ENCODE peak calls at places on chromosomes 13 and 19, in four cellular contexts. One of them, this sample, is unnamed.
A peak's percentile ranks its signal among the peaks of the same experiment; 100 is the strongest.

GRCh38 chr13:25330541-25330940 is 29.1 kb downstream of the NUP58 start:
- DNase-seq in astrocyte of the spinal cord: no peak
- DNase-seq in epithelial cell of esophagus: peak; percentile 17
- DNase-seq in mucosa of descending colon: no peak
- DNase-seq in this sample: no peak

GRCh38 chr13:36207672-36208071 is 6.7 kb downstream of the SOHLH2 start:
- DNase-seq in astrocyte of the spinal cord: no peak
- DNase-seq in epithelial cell of esophagus: no peak
- DNase-seq in mucosa of descending colon: no peak
- DNase-seq in this sample: no peak

GRCh38 chr19:41299755-41300089 is 10.2 kb upstream of the CCDC97 start:
- DNase-seq in mucosa of descending colon: no peak
- DNase-seq in epithelial cell of esophagus: peak; percentile 14
- DNase-seq in astrocyte of the spinal cord: peak; percentile 91
- DNase-seq in this sample: no peak

GRCh38 chr19:2394054-2394668 is 33.2 kb downstream of the TIMM13 start:
- DNase-seq in epithelial cell of esophagus: no peak
- DNase-seq in mucosa of descending colon: no peak
- DNase-seq in astrocyte of the spinal cord: no peak
- DNase-seq in this sample: no peak

GRCh38 chr13:52599853-52600603 is 42.2 kb upstream of the HNRNPA1L2 start:
- DNase-seq in epithelial cell of esophagus: peak; percentile 21
- DNase-seq in mucosa of descending colon: no peak
- DNase-seq in astrocyte of the spinal cord: peak; percentile 33
- DNase-seq in this sample: no peak

GRCh38 chr13:110129539-110130186 is 177.3 kb downstream of the COL4A1 start:
- DNase-seq in astrocyte of the spinal cord: no peak
- DNase-seq in mucosa of descending colon: no peak
- DNase-seq in epithelial cell of esophagus: no peak
- DNase-seq in this sample: no peak

GRCh38 chr13:114019367-114019766 is 45.5 kb upstream of the C13orf46 start:
- DNase-seq in epithelial cell of esophagus: no peak
- DNase-seq in mucosa of descending colon: no peak
- DNase-seq in astrocyte of the spinal cord: no peak
- DNase-seq in this sample: no peak

GRCh38 chr13:32496574-32497160 is 41.9 kb downstream of the N4BP2L2 start:
- DNase-seq in astrocyte of the spinal cord: no peak
- DNase-seq in epithelial cell of esophagus: no peak
- DNase-seq in mucosa of descending colon: no peak
- DNase-seq in this sample: no peak

GRCh38 chr19:7901337-7901736 is 2.3 kb upstream of the MAP2K7 start:
- DNase-seq in mucosa of descending colon: no peak
- DNase-seq in epithelial cell of esophagus: no peak
- DNase-seq in astrocyte of the spinal cord: no peak
- DNase-seq in this sample: no peak

GRCh38 chr13:36057041-36057440 is 74.1 kb downstream of the DCLK1 start:
- DNase-seq in mucosa of descending colon: no peak
- DNase-seq in epithelial cell of esophagus: peak; percentile 8
- DNase-seq in astrocyte of the spinal cord: no peak
- DNase-seq in this sample: no peak

GRCh38 chr13:42174344-42175162 is 97.4 kb upstream of the AKAP11 start:
- DNase-seq in mucosa of descending colon: no peak
- DNase-seq in astrocyte of the spinal cord: no peak
- DNase-seq in epithelial cell of esophagus: no peak
- DNase-seq in this sample: no peak

GRCh38 chr13:53151692-53152421 is 123.2 kb downstream of the OLFM4 start:
- DNase-seq in mucosa of descending colon: no peak
- DNase-seq in epithelial cell of esophagus: peak; percentile 21
- DNase-seq in astrocyte of the spinal cord: no peak
- DNase-seq in this sample: peak; percentile 14

GRCh38 chr13:105464249-105464648 is 1071.2 kb downstream of the EFNB2 start:
- DNase-seq in epithelial cell of esophagus: peak; percentile 29
- DNase-seq in astrocyte of the spinal cord: peak; percentile 53
- DNase-seq in mucosa of descending colon: no peak
- DNase-seq in this sample: no peak

GRCh38 chr19:46611791-46612190 is 10.7 kb downstream of the CALM3 start:
- DNase-seq in astrocyte of the spinal cord: no peak
- DNase-seq in mucosa of descending colon: peak; percentile 42
- DNase-seq in epithelial cell of esophagus: no peak
- DNase-seq in this sample: no peak

GRCh38 chr13:114146173-114146572 is 13.8 kb upstream of the RASA3 start:
- DNase-seq in astrocyte of the spinal cord: no peak
- DNase-seq in mucosa of descending colon: peak; percentile 46
- DNase-seq in epithelial cell of esophagus: no peak
- DNase-seq in this sample: no peak

GRCh38 chr13:42484396-42484795 is 89.6 kb upstream of the TNFSF11 start:
- DNase-seq in astrocyte of the spinal cord: peak; percentile 48
- DNase-seq in epithelial cell of esophagus: peak; percentile 70
- DNase-seq in mucosa of descending colon: no peak
- DNase-seq in this sample: no peak

GRCh38 chr13:81636120-81636519 is 1295.2 kb upstream of the SPRY2 start:
- DNase-seq in mucosa of descending colon: no peak
- DNase-seq in epithelial cell of esophagus: no peak
- DNase-seq in astrocyte of the spinal cord: no peak
- DNase-seq in this sample: no peak

DNA sequence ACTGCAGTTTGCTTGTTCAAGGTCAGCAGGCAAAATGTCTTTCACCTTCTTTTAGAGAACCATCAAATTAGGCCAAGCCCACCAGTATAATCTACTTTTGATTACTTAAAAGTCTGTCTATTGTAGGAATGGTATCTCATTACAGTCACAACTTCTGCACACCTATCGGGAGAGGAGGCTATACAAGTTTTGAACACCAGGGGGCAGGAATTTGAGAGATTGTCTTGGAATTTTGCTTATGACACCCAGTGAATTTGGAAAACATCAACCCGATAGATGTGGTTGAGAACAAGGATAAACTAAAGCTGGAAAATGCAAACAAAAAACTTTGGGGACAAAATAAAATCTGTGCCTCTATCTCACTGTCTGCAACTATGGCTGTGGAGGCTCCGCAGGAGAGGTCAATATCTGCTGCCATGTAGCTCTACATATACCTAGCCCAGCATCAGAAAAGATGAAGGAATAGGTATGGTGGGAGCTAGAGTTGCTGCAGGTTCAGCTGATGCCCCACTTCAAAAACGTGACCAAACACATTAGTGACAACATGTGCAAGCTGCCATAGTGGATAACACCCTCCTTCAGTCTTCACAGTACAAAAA is 1299.2 kb upstream of the SPRY2 start:
- DNase-seq in mucosa of descending colon: no peak
- DNase-seq in astrocyte of the spinal cord: no peak
- DNase-seq in epithelial cell of esophagus: peak; percentile 51
- DNase-seq in this sample: peak; percentile 8
- TF ChIP-seq CTCF in mucosa of descending colon: no peak
- TF ChIP-seq CTCF in astrocyte of the spinal cord: peak; percentile 42
- TF ChIP-seq CTCF in epithelial cell of esophagus: peak; percentile 79
- TF ChIP-seq CTCF in this sample: no peak

DNA sequence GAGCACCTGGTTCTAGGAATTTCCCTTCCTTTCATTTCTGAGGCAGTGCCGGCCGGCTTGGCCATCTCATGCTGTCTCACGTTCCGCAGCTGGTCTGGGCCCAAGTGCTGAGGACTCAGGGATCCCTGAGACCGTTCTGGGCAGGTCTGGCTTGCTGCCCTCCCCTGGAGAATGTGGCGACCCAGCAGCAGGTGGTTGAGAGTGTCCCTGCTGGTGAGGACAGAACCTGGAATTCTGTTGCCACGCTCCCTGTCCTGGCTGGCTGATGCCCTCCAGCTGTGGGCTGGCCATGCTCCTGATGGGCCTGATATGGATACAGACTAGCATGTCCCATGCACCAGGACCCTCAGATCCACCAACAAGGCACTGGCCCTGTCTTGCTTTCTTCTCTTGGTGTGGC is 114.0 kb upstream of the C1QTNF9B start:
- DNase-seq in astrocyte of the spinal cord: no peak
- DNase-seq in epithelial cell of esophagus: no peak
- DNase-seq in mucosa of descending colon: no peak
- DNase-seq in this sample: no peak
- TF ChIP-seq CTCF in astrocyte of the spinal cord: no peak
- TF ChIP-seq CTCF in epithelial cell of esophagus: no peak
- TF ChIP-seq CTCF in mucosa of descending colon: no peak
- TF ChIP-seq CTCF in this sample: no peak

GRCh38 chr19:45265375-45265774 is 14.3 kb downstream of the MARK4 start:
- DNase-seq in mucosa of descending colon: no peak
- DNase-seq in astrocyte of the spinal cord: no peak
- DNase-seq in epithelial cell of esophagus: no peak
- DNase-seq in this sample: no peak

GRCh38 chr19:45262570-45262969 is 11.5 kb downstream of the MARK4 start:
- DNase-seq in mucosa of descending colon: no peak
- DNase-seq in astrocyte of the spinal cord: no peak
- DNase-seq in epithelial cell of esophagus: no peak
- DNase-seq in this sample: no peak

GRCh38 chr19:45264781-45265317 is 13.8 kb downstream of the MARK4 start:
- DNase-seq in mucosa of descending colon: no peak
- DNase-seq in astrocyte of the spinal cord: no peak
- DNase-seq in epithelial cell of esophagus: no peak
- DNase-seq in this sample: no peak

GRCh38 chr19:45258862-45259261 is 7.8 kb downstream of the MARK4 start:
- DNase-seq in epithelial cell of esophagus: no peak
- DNase-seq in astrocyte of the spinal cord: no peak
- DNase-seq in mucosa of descending colon: no peak
- DNase-seq in this sample: no peak

GRCh38 chr19:45263013-45263412 is 11.9 kb downstream of the MARK4 start:
- DNase-seq in mucosa of descending colon: no peak
- DNase-seq in astrocyte of the spinal cord: no peak
- DNase-seq in epithelial cell of esophagus: no peak
- DNase-seq in this sample: no peak
- TF ChIP-seq CTCF in mucosa of descending colon: no peak
- TF ChIP-seq CTCF in astrocyte of the spinal cord: no peak
- TF ChIP-seq CTCF in epithelial cell of esophagus: no peak
- TF ChIP-seq CTCF in this sample: no peak

DNA sequence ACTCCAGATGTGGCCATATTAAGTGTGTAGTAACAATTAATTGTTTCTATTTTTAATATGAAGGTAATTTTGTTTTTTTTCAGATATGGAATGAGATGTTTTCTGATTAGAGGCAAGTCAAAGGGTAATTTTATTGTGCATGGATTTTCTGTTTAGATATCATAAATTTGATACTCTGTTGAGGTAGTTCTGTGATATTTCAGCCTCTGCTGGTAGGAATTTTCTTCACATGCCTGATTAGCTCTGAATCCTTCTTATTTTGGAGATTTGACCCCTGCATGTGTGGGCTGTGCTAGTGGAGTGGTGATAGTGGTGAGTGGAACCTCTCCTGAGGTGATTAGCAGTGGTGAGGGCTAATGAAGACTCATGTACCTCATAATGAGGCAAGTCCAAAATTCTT is 301.4 kb downstream of the GPC5 start:
- DNase-seq in mucosa of descending colon: no peak
- DNase-seq in epithelial cell of esophagus: no peak
- DNase-seq in astrocyte of the spinal cord: no peak
- DNase-seq in this sample: no peak
- TF ChIP-seq CTCF in mucosa of descending colon: no peak
- TF ChIP-seq CTCF in epithelial cell of esophagus: no peak
- TF ChIP-seq CTCF in astrocyte of the spinal cord: no peak
- TF ChIP-seq CTCF in this sample: no peak

DNA sequence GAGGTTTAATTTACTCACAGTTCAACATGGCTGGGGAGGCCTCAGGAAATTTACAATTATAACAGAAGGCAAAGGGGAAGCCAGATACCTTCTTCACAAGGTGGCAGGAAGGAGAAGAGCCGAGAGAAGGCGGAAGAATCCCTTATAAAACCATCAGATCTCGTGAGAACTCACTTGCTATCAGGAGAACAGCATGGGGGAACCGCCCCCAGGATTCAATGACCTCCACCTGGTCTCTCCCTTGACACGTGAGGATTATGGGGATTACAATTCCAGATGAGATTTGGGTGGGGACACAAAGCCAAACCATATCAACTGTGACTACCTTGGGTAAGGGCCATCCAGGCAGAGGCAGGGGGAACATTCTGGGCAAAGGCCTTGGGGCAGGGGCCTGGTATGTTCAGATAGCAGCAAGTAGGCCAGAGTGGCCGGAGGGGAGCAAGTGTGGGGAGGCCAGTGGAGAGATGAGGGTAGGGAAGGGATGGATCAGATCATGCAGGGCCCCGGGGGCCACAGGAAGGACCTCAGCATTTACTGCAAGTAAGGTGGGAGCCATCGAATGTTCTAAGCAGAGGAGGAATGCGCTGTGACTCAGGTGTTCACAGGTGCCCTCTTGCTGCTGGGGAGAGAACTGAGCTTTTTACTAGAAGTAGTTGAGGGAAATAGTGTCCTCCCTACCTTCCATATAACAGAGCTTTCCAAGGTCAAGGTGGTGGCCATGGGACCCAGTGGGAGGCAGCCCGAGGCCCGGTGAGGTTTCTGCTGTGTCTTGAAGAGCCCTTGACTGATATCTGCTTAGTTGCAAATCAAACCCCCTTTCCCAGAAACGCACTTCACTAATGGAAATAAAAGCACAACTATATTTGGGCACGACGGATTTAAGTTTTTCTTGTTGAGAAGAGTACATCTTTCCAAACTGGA is 18.0 kb downstream of the RAB3D start:
- DNase-seq in mucosa of descending colon: peak; percentile 43
- DNase-seq in epithelial cell of esophagus: peak; percentile 39
- DNase-seq in astrocyte of the spinal cord: no peak
- DNase-seq in this sample: no peak
- TF ChIP-seq CTCF in mucosa of descending colon: no peak
- TF ChIP-seq CTCF in epithelial cell of esophagus: peak; percentile 39
- TF ChIP-seq CTCF in astrocyte of the spinal cord: no peak
- TF ChIP-seq CTCF in this sample: no peak

GRCh38 chr19:32289566-32290210 is 55.7 kb upstream of the ZNF507 start:
- DNase-seq in epithelial cell of esophagus: no peak
- DNase-seq in mucosa of descending colon: no peak
- DNase-seq in astrocyte of the spinal cord: no peak
- DNase-seq in this sample: no peak

GRCh38 chr19:32291876-32292275 is 53.5 kb upstream of the ZNF507 start:
- DNase-seq in astrocyte of the spinal cord: no peak
- DNase-seq in mucosa of descending colon: no peak
- DNase-seq in epithelial cell of esophagus: no peak
- DNase-seq in this sample: no peak

GRCh38 chr19:32287086-32287485 is 58.3 kb upstream of the ZNF507 start:
- DNase-seq in astrocyte of the spinal cord: no peak
- DNase-seq in mucosa of descending colon: no peak
- DNase-seq in epithelial cell of esophagus: no peak
- DNase-seq in this sample: no peak

DNA sequence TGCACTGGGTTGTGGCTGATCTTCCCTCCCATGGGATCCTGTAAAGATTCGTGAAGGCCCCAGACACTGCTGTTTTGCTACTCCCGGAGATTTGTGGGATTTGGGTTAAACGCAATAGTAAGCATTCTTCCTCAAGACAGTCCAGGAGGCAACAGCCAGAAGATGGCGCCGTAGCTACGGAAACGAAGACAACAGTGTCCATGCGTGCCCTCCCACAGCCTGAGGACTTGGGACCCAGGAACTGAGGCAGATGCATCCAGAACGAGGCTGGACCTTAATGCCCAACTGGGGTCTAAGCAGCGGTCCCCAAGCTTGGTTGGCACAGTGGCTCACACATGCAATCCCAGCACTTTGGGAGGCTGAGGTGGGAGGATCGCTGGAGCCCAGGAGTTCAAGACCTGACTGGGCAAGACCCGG is 57.6 kb upstream of the ZNF507 start:
- DNase-seq in epithelial cell of esophagus: peak; percentile 35
- DNase-seq in mucosa of descending colon: peak; percentile 61
- DNase-seq in astrocyte of the spinal cord: peak; percentile 37
- DNase-seq in this sample: peak; percentile 63
- TF ChIP-seq CTCF in epithelial cell of esophagus: peak; percentile 42
- TF ChIP-seq CTCF in mucosa of descending colon: no peak
- TF ChIP-seq CTCF in astrocyte of the spinal cord: peak; percentile 59
- TF ChIP-seq CTCF in this sample: peak; percentile 31

This sample was measured in Calu3.